ENCODE peak calls at places on chromosomes 12 and 14, in ten cellular contexts. X is activated CD4-positive, alpha-beta T cell treated with anti-CD3 and anti-CD28 coated beads, Interleukin-2, amount 50 U/mL, for 1 hour; Z is transverse colon; Q is HTR-8/SVneo; W is B cell; R is NCI-H1092 treated with DMSO at 0.1 percent for 48 hours; C is NCI-H1436 treated with DMSO at 0.1 percent for 48 hours; D is A172; S is stromal cell of bone marrow; U is Right ventricle myocardium inferior. E is an unnamed sample.

GRCh38 chr14:28143340-28143739 is 623.2 kb upstream of the FOXG1 start:
- DNase-seq in X (no peak), Z (no peak), Q (no peak), W (no peak), R (peak), C (no peak), D (no peak), S (no peak), U (no peak), E (no peak)

GRCh38 chr14:20751963-20752562 is 6.4 kb downstream of the EDDM3A start:
- DNase-seq in X (no peak), Z (no peak), Q (no peak), W (no peak), R (no peak), C (no peak), D (no peak), S (no peak), U (no peak), E (no peak)

GRCh38 chr14:84544486-84544885 is 985.5 kb upstream of the FLRT2 start:
- DNase-seq in X (no peak), Z (no peak), Q (no peak), W (no peak), R (no peak), C (no peak), D (no peak), S (no peak), U (no peak), E (no peak)

GRCh38 chr12:130826151-130826801 is 12.8 kb downstream of the STX2 start:
- DNase-seq in X (peak), Z (peak), Q (peak), W (no peak), R (no peak), C (no peak), D (peak), S (no peak), U (peak), E (peak)

GRCh38 chr12:32901553-32901952 is 5.0 kb upstream of the PKP2 start:
- DNase-seq in X (no peak), Z (no peak), Q (no peak), W (no peak), R (no peak), C (no peak), D (peak), S (no peak), U (no peak), E (no peak)

GRCh38 chr14:51079085-51079484 is 15.8 kb downstream of the TRIM9 start:
- DNase-seq in X (no peak), Z (no peak), Q (no peak), W (no peak), R (no peak), C (no peak), D (no peak), S (no peak), U (no peak), E (no peak)

GRCh38 chr14:56300495-56300894 is 182.3 kb downstream of the PELI2 start:
- DNase-seq in X (no peak), Z (no peak), Q (no peak), W (no peak), R (no peak), C (no peak), D (peak), S (no peak), U (no peak), E (no peak)

GRCh38 chr14:35028435-35028834 is 17.6 kb upstream of the FAM177A1 start:
- DNase-seq in X (no peak), Z (no peak), Q (no peak), W (no peak), R (no peak), C (no peak), D (no peak), S (no peak), U (no peak), E (no peak)

GRCh38 chr12:53558631-53559030 is 51.3 kb upstream of the NPFF start:
- DNase-seq in X (no peak), Z (no peak), Q (no peak), W (no peak), R (no peak), C (no peak), D (no peak), S (no peak), U (no peak), E (no peak)

GRCh38 chr12:59431266-59431665 is 164.6 kb upstream of the SLC16A7 start:
- DNase-seq in X (no peak), Z (no peak), Q (no peak), W (no peak), R (peak), C (no peak), D (peak), S (no peak), U (no peak), E (no peak)

GRCh38 chr12:98870521-98870920 is 225.4 kb downstream of the APAF1 start:
- DNase-seq in X (no peak), Z (no peak), Q (no peak), W (no peak), R (peak), C (no peak), D (peak), S (no peak), U (no peak), E (no peak)

GRCh38 chr14:68564236-68564825 is 228.5 kb downstream of the ZFP36L1 start:
- DNase-seq in X (no peak), Z (no peak), Q (no peak), W (no peak), R (no peak), C (no peak), D (no peak), S (no peak), U (no peak), E (no peak)

GRCh38 chr12:50110127-50110761 is 1.8 kb upstream of the COX14 start:
- DNase-seq in X (no peak), Z (peak), Q (no peak), W (peak), R (no peak), C (no peak), D (peak), S (no peak), U (no peak), E (no peak)

GRCh38 chr14:96489327-96489726 is 12.9 kb upstream of the PAPOLA start:
- DNase-seq in X (no peak), Z (no peak), Q (no peak), W (no peak), R (no peak), C (no peak), D (no peak), S (no peak), U (no peak), E (no peak)

GRCh38 chr12:108691995-108692808 is 39.1 kb downstream of the CORO1C start:
- DNase-seq in X (no peak), Z (peak), Q (no peak), W (no peak), R (peak), C (peak), D (peak), S (no peak), U (peak), E (peak)

GRCh38 chr12:29581641-29582040 is 84.2 kb upstream of the OVCH1 start:
- DNase-seq in X (no peak), Z (no peak), Q (no peak), W (no peak), R (no peak), C (no peak), D (peak), S (peak), U (no peak), E (no peak)

GRCh38 chr14:60532442-60532841 is 23.5 kb downstream of the SIX6 start:
- DNase-seq in X (no peak), Z (no peak), Q (no peak), W (no peak), R (no peak), C (no peak), D (peak), S (no peak), U (no peak), E (no peak)

GRCh38 chr12:103928736-103929050 is 1.5 kb upstream of the HSP90B1 start:
- DNase-seq in X (peak), Z (peak), Q (no peak), W (peak), R (no peak), C (no peak), D (no peak), S (no peak), U (no peak), E (no peak)

GRCh38 chr12:1644523-1645438 is 15.8 kb downstream of the WNT5B start:
- DNase-seq in X (no peak), Z (peak), Q (no peak), W (no peak), R (peak), C (peak), D (no peak), S (peak), U (peak), E (peak)

GRCh38 chr14:103072595-103073366 is 11.2 kb upstream of the LBHD2 start:
- DNase-seq in X (no peak), Z (no peak), Q (no peak), W (no peak), R (no peak), C (no peak), D (peak), S (no peak), U (peak), E (no peak)

GRCh38 chr12:113007166-113007565 is 28.8 kb downstream of the OAS2 start:
- DNase-seq in X (no peak), Z (no peak), Q (peak), W (no peak), R (no peak), C (no peak), D (peak), S (no peak), U (no peak), E (no peak)

GRCh38 chr12:108525681-108526080 is 10.6 kb downstream of the FICD start:
- DNase-seq in X (no peak), Z (no peak), Q (no peak), W (no peak), R (no peak), C (no peak), D (peak), S (peak), U (no peak), E (no peak)

GRCh38 chr12:124734224-124734788 is 129.4 kb downstream of the SCARB1 start:
- DNase-seq in X (no peak), Z (no peak), Q (no peak), W (no peak), R (no peak), C (no peak), D (no peak), S (no peak), U (peak), E (no peak)

GRCh38 chr12:93229494-93230310 is 148.0 kb upstream of the NUDT4 start:
- DNase-seq in X (no peak), Z (no peak), Q (peak), W (no peak), R (no peak), C (no peak), D (peak), S (peak), U (no peak), E (peak)

GRCh38 chr14:55136868-55137785 is 8.1 kb downstream of the LGALS3 start:
- DNase-seq in X (no peak), Z (peak), Q (no peak), W (no peak), R (no peak), C (no peak), D (no peak), S (peak), U (peak), E (no peak)

GRCh38 chr12:10968765-10969456 is 17.8 kb downstream of the TAS2R50 start:
- DNase-seq in X (no peak), Z (no peak), Q (peak), W (no peak), R (no peak), C (no peak), D (no peak), S (peak), U (peak), E (no peak)

GRCh38 chr12:123714302-123714627 is 2.1 kb downstream of the ATP6V0A2 start:
- DNase-seq in X (no peak), Z (no peak), Q (no peak), W (peak), R (no peak), C (no peak), D (no peak), S (no peak), U (no peak), E (no peak)

GRCh38 chr12:57483466-57483865 is 3.8 kb upstream of the ARHGAP9 start:
- DNase-seq in X (no peak), Z (no peak), Q (no peak), W (no peak), R (no peak), C (no peak), D (peak), S (no peak), U (no peak), E (no peak)

GRCh38 chr14:88388741-88389282 is 3.4 kb downstream of the SPATA7 start:
- DNase-seq in X (no peak), Z (no peak), Q (no peak), W (no peak), R (no peak), C (no peak), D (peak), S (no peak), U (no peak), E (no peak)

GRCh38 chr12:8709124-8709830 is 11.5 kb downstream of the RIMKLB start:
- DNase-seq in X (no peak), Z (peak), Q (no peak), W (no peak), R (no peak), C (no peak), D (no peak), S (peak), U (no peak), E (no peak)

GRCh38 chr12:116426391-116427136 is 132.6 kb upstream of the MAP1LC3B2 start:
- DNase-seq in X (no peak), Z (peak), Q (peak), W (no peak), R (no peak), C (no peak), D (peak), S (peak), U (no peak), E (peak)

GRCh38 chr14:37711499-37712475 is 116.4 kb downstream of the TTC6 start:
- DNase-seq in X (no peak), Z (no peak), Q (no peak), W (no peak), R (no peak), C (no peak), D (no peak), S (no peak), U (no peak), E (no peak)

E was measured in BE2C.